ENCODE peak calls at places on chromosomes 5 and 9, in seven cellular contexts. I, B, A, V, J, N and X are unnamed samples.

GRCh38 chr9:38196721-38197120 is 127.7 kb upstream of the SHB start:
- DNase-seq in I (no peak), B (no peak), A (no peak), V (no peak), J (peak; percentile 35), N (no peak), X (no peak)

GRCh38 chr5:429453-430188 is 13.4 kb upstream of the EXOC3 start:
- DNase-seq in I (no peak), B (no peak), A (peak; percentile 54), V (no peak), J (no peak), N (no peak), X (peak; percentile 23)

GRCh38 chr5:148569948-148570347 is 84.4 kb downstream of the HTR4 start:
- DNase-seq in I (no peak), B (no peak), A (no peak), V (no peak), J (peak; percentile 73), N (no peak), X (no peak)

GRCh38 chr9:110996436-110997224 is 41.6 kb downstream of the LPAR1 start:
- DNase-seq in I (no peak), B (peak; percentile 26), A (peak; percentile 72), V (no peak), J (no peak), N (no peak), X (peak; percentile 80)

GRCh38 chr9:69254223-69254622 is 70.8 kb upstream of the ENTREP1 start:
- DNase-seq in I (no peak), B (no peak), A (no peak), V (no peak), J (no peak), N (no peak), X (no peak)

GRCh38 chr5:169258372-169259000 is 42.5 kb downstream of the SLIT3 start:
- DNase-seq in I (no peak), B (no peak), A (peak; percentile 80), V (no peak), J (no peak), N (no peak), X (no peak)

GRCh38 chr5:172939045-172939444 is 20.2 kb upstream of the RPL26L1 start:
- DNase-seq in I (peak; percentile 65), B (no peak), A (no peak), V (peak; percentile 26), J (peak; percentile 27), N (peak; percentile 30), X (peak; percentile 37)

GRCh38 chr5:34849253-34849652 is 10.3 kb downstream of the TTC23L start:
- DNase-seq in I (no peak), B (no peak), A (no peak), V (no peak), J (peak; percentile 28), N (no peak), X (no peak)

GRCh38 chr5:115543365-115543700 is 1.2 kb downstream of the FEM1C start:
- DNase-seq in I (no peak), B (peak; percentile 50), A (no peak), V (no peak), J (no peak), N (no peak), X (no peak)

GRCh38 chr9:133839822-133840329 is 101.7 kb upstream of the SARDH start:
- DNase-seq in I (no peak), B (peak; percentile 69), A (no peak), V (no peak), J (no peak), N (no peak), X (no peak)

GRCh38 chr5:57063773-57064172 is 110.1 kb upstream of the GPBP1 start:
- DNase-seq in I (no peak), B (no peak), A (no peak), V (no peak), J (no peak), N (no peak), X (no peak)

GRCh38 chr5:55711531-55712022 is 547 bp downstream of the SLC38A9 start:
- DNase-seq in I (no peak), B (peak; percentile 10), A (no peak), V (no peak), J (no peak), N (no peak), X (no peak)

GRCh38 chr5:174610968-174611367 is 113.4 kb upstream of the MSX2 start:
- DNase-seq in I (no peak), B (peak; percentile 54), A (peak; percentile 63), V (no peak), J (peak; percentile 43), N (no peak), X (no peak)

GRCh38 chr5:98770911-98771322 is 2.5 kb upstream of the RGMB start:
- DNase-seq in I (no peak), B (no peak), A (peak; percentile 54), V (no peak), J (no peak), N (no peak), X (peak; percentile 57)

GRCh38 chr5:172768573-172769323 is 2.2 kb downstream of the DUSP1 start:
- DNase-seq in I (no peak), B (peak; percentile 37), A (peak; percentile 66), V (no peak), J (no peak), N (no peak), X (no peak)

GRCh38 chr5:134138416-134139376 is 24.2 kb downstream of the TCF7 start:
- DNase-seq in I (peak; percentile 39), B (no peak), A (peak; percentile 68), V (no peak), J (peak; percentile 75), N (peak; percentile 4), X (no peak)

GRCh38 chr5:170552486-170553122 is 48.8 kb downstream of the KCNIP1 start:
- DNase-seq in I (no peak), B (peak; percentile 88), A (peak; percentile 95), V (no peak), J (no peak), N (no peak), X (peak; percentile 63)

GRCh38 chr5:1401681-1402096 is 43.6 kb downstream of the SLC6A3 start:
- DNase-seq in I (no peak), B (no peak), A (no peak), V (no peak), J (no peak), N (no peak), X (no peak)

GRCh38 chr9:95132406-95133350 is 184.8 kb downstream of the FANCC start:
- DNase-seq in I (no peak), B (no peak), A (no peak), V (no peak), J (no peak), N (no peak), X (no peak)

GRCh38 chr5:159099049-159099760 is 511 bp downstream of the EBF1 start:
- DNase-seq in I (peak; percentile 60), B (peak; percentile 62), A (peak; percentile 71), V (no peak), J (peak; percentile 49), N (peak; percentile 58), X (peak; percentile 61)

GRCh38 chr5:102762095-102762534 is 7.0 kb downstream of the PAM start:
- DNase-seq in I (no peak), B (no peak), A (peak; percentile 65), V (no peak), J (peak; percentile 72), N (no peak), X (peak; percentile 43)

GRCh38 chr5:176170084-176170483 is 68.1 kb upstream of the SIMC1 start:
- DNase-seq in I (no peak), B (no peak), A (no peak), V (no peak), J (no peak), N (no peak), X (no peak)

GRCh38 chr5:127086583-127086982 is 13.3 kb upstream of the C5orf63 start:
- DNase-seq in I (no peak), B (no peak), A (no peak), V (no peak), J (no peak), N (no peak), X (no peak)

GRCh38 chr9:129344623-129345495 is 166.8 kb upstream of the IER5L start:
- DNase-seq in I (no peak), B (no peak), A (no peak), V (no peak), J (no peak), N (no peak), X (no peak)

GRCh38 chr9:129347323-129348120 is 169.5 kb upstream of the IER5L start:
- DNase-seq in I (no peak), B (no peak), A (no peak), V (no peak), J (no peak), N (no peak), X (no peak)

GRCh38 chr9:129343697-129344375 is 165.8 kb upstream of the IER5L start:
- DNase-seq in I (no peak), B (peak; percentile 82), A (no peak), V (peak; percentile 62), J (no peak), N (no peak), X (no peak)

GRCh38 chr9:129343119-129343696 is 165.1 kb upstream of the IER5L start:
- DNase-seq in I (no peak), B (no peak), A (no peak), V (no peak), J (no peak), N (no peak), X (no peak)

GRCh38 chr9:129346046-129346445 is 168.0 kb upstream of the IER5L start:
- DNase-seq in I (no peak), B (no peak), A (no peak), V (no peak), J (no peak), N (no peak), X (no peak)
- H3K27ac ChIP-seq in I (no peak overlapping the region), B (no peak overlapping the region), A (no peak overlapping the region), V (no peak overlapping the region), J (no peak overlapping the region), N (no peak overlapping the region), X (no peak overlapping the region)

GRCh38 chr5:95284512-95285405 is at the start of gene MCTP1:
- DNase-seq in I (peak; percentile 76), B (peak; percentile 70), A (peak; percentile 25), V (no peak), J (peak; percentile 5), N (no peak), X (peak; percentile 58)
- TF ChIP-seq EZH2 in I (peak; percentile 60), B (no peak), A (peak; percentile 60), V (no peak), J (no peak), N (no peak), X (peak; percentile 20)

GRCh38 chr9:127395491-127396252 is 1.3 kb upstream of the SLC2A8 start:
- DNase-seq in I (no peak), B (peak; percentile 66), A (peak; percentile 2), V (no peak), J (no peak), N (no peak), X (no peak)
- H3K4me3 ChIP-seq in I (peak overlapping the region; percentile 38), B (peak overlapping the region; percentile 0), A (no peak overlapping the region), V (no peak overlapping the region), J (peak overlapping the region; percentile 71), N (no peak overlapping the region), X (no peak overlapping the region)

GRCh38 chr9:128160603-128160987 is 530 bp downstream of the BBLN start:
- DNase-seq in I (no peak), B (peak; percentile 45), A (peak; percentile 29), V (no peak), J (no peak), N (peak; percentile 46), X (peak; percentile 54)
- H3K27ac ChIP-seq in I (peak overlapping the region; percentile 62), B (peak overlapping the region; percentile 64), A (peak overlapping the region; percentile 57), V (peak overlapping the region; percentile 74), J (no peak overlapping the region), N (peak overlapping the region; percentile 79), X (peak overlapping the region; percentile 60)